ENCODE peak calls at places on chromosomes 11 and 22, in ten cellular contexts. M is A549, F is stomach, R is body of pancreas, G is sigmoid colon, Z is IMR-90, V is adrenal gland, I is tibial nerve, P is ovary, Q is prostate gland. X is an unnamed sample.

GRCh38 chr11:575324-575995 is 810 bp upstream of the PHRF1 start:
- DNase-seq in M (peak; percentile 76), F (no peak), R (no peak), G (no peak), Z (no peak), V (no peak), I (no peak), P (no peak), Q (no peak), X (no peak)

GRCh38 chr11:110801328-110801727 is 89.1 kb upstream of the ARHGAP20 start:
- DNase-seq in M (no peak), F (no peak), R (no peak), G (no peak), Z (no peak), V (peak; percentile 35), I (no peak), P (no peak), Q (no peak), X (no peak)

GRCh38 chr22:24952837-24953293 is 349 bp downstream of the KIAA1671 start:
- DNase-seq in M (peak; percentile 73), F (peak; percentile 61), R (peak; percentile 74), G (peak; percentile 78), Z (peak; percentile 7), V (peak; percentile 88), I (no peak), P (peak; percentile 68), Q (peak; percentile 41), X (peak; percentile 69)

GRCh38 chr11:58567889-58568512 is 7.7 kb downstream of the LPXN start:
- DNase-seq in M (peak; percentile 44), F (peak; percentile 59), R (peak; percentile 69), G (no peak), Z (peak; percentile 54), V (peak; percentile 61), I (no peak), P (no peak), Q (peak; percentile 22), X (peak; percentile 54)

GRCh38 chr11:32870676-32871075 is 21.9 kb upstream of the QSER1 start:
- DNase-seq in M (no peak), F (no peak), R (peak; percentile 31), G (no peak), Z (no peak), V (no peak), I (no peak), P (no peak), Q (no peak), X (no peak)

GRCh38 chr11:69541501-69542313 is 60.2 kb downstream of the LINC01488 start:
- DNase-seq in M (peak; percentile 80), F (no peak), R (peak; percentile 41), G (peak; percentile 47), Z (peak; percentile 43), V (no peak), I (no peak), P (no peak), Q (no peak), X (peak; percentile 35)

GRCh38 chr11:25970726-25971508 is 361.0 kb upstream of the ANO3 start:
- DNase-seq in M (no peak), F (no peak), R (no peak), G (no peak), Z (no peak), V (no peak), I (no peak), P (no peak), Q (no peak), X (no peak)

GRCh38 chr11:63866211-63866610 is 27.3 kb downstream of the MARK2 start:
- DNase-seq in M (no peak), F (peak; percentile 89), R (peak; percentile 86), G (peak; percentile 71), Z (peak; percentile 61), V (peak; percentile 61), I (peak; percentile 49), P (peak; percentile 58), Q (peak; percentile 80), X (no peak)

GRCh38 chr11:17389205-17389956 is 922 bp upstream of the KCNJ11 start:
- DNase-seq in M (peak; percentile 76), F (peak; percentile 90), R (peak; percentile 89), G (peak; percentile 80), Z (peak; percentile 11), V (peak; percentile 59), I (no peak), P (peak; percentile 82), Q (peak; percentile 71), X (peak; percentile 75)
- TF ChIP-seq CTCF in M (peak; percentile 96), F (no peak), R (peak; percentile 63), G (no peak), Z (peak; percentile 53), V (no peak), I (peak; percentile 82), P (peak; percentile 90), Q (peak; percentile 74), X (no peak)

GRCh38 chr22:49616356-49617231 is 211.1 kb downstream of the BRD1 start:
- DNase-seq in M (no peak), F (no peak), R (no peak), G (no peak), Z (no peak), V (no peak), I (no peak), P (no peak), Q (no peak), X (no peak)
- H3K9me3 ChIP-seq in M (no peaks in the 10 kb centered on the region), F (peaks cover 26% of the 10 kb centered on the region), R (no peaks in the 10 kb centered on the region), G (no peaks in the 10 kb centered on the region), Z (peaks cover 47% of the 10 kb centered on the region), V (peaks cover 5% of the 10 kb centered on the region), I (no peaks in the 10 kb centered on the region), P (no peaks in the 10 kb centered on the region), Q (no peaks in the 10 kb centered on the region), X (peaks cover 10% of the 10 kb centered on the region)

DNA sequence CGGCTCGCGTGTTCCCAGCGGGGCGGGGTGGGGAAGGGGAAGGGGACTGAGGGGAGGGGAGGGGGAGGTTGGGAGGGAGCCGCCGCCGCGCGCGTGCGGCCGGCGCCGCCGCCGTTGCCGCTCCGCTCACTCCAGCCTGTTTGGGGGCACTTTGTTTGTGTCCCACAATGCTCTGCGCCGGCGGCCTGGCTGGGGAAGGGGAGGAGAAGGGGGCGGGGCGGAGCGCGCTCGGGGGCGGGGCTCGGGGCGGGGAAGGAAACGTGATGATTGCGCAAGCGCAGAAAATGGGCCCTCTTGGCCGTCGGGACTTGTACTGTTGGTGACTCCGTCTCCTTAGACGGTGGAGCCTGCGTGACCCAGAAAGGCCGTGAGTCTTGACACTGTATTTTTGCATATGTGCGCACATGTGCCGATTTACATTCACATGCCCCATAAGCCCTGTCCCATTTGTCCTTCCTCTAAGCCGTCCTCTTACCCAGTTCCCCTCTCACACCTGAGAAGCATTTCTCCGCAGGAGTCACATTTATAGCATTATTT is at the start of gene ZBTB44:
- DNase-seq in M (peak; percentile 63), F (peak; percentile 93), R (peak; percentile 94), G (peak; percentile 96), Z (peak; percentile 85), V (peak; percentile 94), I (peak; percentile 87), P (peak; percentile 96), Q (peak; percentile 92), X (peak; percentile 92)
- TF ChIP-seq POLR2A in M (peak; percentile 42), F (no peak), R (peak; percentile 75), G (peak; percentile 10), Z (no peak), V (peak; percentile 52), I (peak; percentile 31), P (no peak), Q (peak; percentile 66), X (no peak)

GRCh38 chr11:68020575-68020974 is 9.9 kb upstream of the NDUFS8 start:
- DNase-seq in M (peak; percentile 70), F (peak; percentile 82), R (no peak), G (no peak), Z (peak; percentile 35), V (peak; percentile 79), I (no peak), P (no peak), Q (no peak), X (peak; percentile 63)
- TF ChIP-seq CTCF in M (peak; percentile 44), F (no peak), R (peak; percentile 20), G (no peak), Z (peak; percentile 48), V (peak; percentile 36), I (no peak), P (no peak), Q (no peak), X (no peak)

DNA sequence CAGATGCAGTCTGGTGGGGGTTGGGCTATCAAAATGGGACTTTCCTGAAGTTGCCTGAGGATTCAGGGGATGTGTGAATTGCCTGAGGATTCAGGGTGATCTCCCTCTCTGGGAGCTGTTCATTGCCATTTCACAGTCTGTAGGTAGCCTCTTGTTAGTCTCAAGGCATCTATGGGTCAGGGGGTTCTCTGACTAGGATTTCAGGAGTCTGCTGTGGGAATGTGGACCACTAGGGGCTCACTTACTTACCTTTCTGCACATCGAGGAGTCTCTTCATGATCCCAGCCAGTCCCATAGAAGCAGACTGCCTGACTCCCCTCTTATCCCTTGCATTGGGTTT is 54.0 kb downstream of the KCNQ1OT1 start:
- DNase-seq in M (no peak), F (no peak), R (no peak), G (no peak), Z (no peak), V (no peak), I (no peak), P (no peak), Q (no peak), X (no peak)
- H3K9me3 ChIP-seq in M (peaks cover 98% of the 10 kb centered on the region), F (peaks cover 100% of the 10 kb centered on the region), R (peaks cover 64% of the 10 kb centered on the region), G (peaks cover 51% of the 10 kb centered on the region), Z (peaks cover 49% of the 10 kb centered on the region), V (peaks cover 8% of the 10 kb centered on the region), I (peaks cover 6% of the 10 kb centered on the region), P (no peaks in the 10 kb centered on the region), Q (no peaks in the 10 kb centered on the region), X (peaks cover 78% of the 10 kb centered on the region)

DNA sequence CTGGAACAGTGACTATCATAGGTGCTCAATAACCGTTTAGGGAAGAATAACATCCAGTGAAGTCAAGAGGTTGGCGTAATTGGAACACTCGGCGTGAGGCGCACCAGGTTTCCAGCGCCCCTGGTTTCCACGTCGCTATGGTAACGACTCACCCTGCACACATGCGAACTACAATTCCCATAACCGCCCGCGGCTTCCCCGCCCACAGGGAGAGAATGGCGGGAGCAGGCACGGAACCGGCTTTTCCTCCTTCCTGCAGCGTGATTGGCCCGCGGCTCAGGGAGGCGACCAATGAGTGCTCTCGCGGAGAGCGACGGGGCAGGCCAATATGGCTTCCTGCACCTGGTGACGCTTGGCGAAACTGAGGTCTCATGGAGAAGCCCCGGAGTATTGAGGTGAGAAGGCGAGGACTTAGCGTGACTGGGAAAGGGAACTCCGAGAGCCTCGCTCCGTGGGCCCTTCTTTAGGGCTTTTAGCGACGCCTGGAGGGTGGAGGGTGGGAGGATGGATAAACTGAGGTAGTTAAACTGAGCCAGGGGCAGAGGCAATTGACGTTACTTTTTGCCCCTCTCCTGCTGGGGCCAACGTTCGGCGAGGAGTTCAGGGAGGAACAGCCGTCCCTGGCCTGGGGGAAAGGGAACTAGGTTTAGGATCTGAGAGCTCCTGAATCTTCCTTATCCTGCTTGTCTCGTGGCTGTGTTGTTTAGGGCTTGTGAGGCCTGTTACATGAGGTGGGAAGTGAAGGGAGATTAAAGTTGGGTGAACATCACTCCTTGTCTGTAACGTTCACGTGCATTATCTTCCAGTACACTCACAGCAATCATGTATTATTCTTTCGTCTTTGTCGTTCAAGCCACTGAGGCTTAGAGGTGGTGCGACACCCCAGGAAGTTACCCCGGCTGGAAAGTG is at the start of gene L3MBTL2:
- DNase-seq in M (peak; percentile 96), F (peak; percentile 98), R (peak; percentile 97), G (peak; percentile 99), Z (peak; percentile 93), V (peak; percentile 94), I (peak; percentile 95), P (peak; percentile 97), Q (peak; percentile 97), X (peak; percentile 98)
- TF ChIP-seq POLR2A in M (peak; percentile 71), F (no peak), R (peak; percentile 68), G (peak; percentile 45), Z (peak; percentile 51), V (peak; percentile 10), I (no peak), P (peak; percentile 52), Q (peak; percentile 30), X (peak; percentile 32)